ENCODE peak calls at places on chromosomes 7 and 10, in eight cellular contexts. One of them, this sample, is unnamed.

GRCh38 chr7:155998328-155998691 is 186.0 kb upstream of the SHH start:
- DNase-seq in stomach: no peak
- DNase-seq in GM23338: no peak
- DNase-seq in HepG2: no peak
- DNase-seq in esophagus muscularis mucosa: no peak
- DNase-seq in transverse colon: no peak
- DNase-seq in spleen: no peak
- DNase-seq in sigmoid colon: no peak
- DNase-seq in this sample: no peak

GRCh38 chr7:155214328-155214986 is 83.2 kb upstream of the INSIG1 start:
- DNase-seq in transverse colon: no peak
- DNase-seq in HepG2: no peak
- DNase-seq in spleen: peak
- DNase-seq in esophagus muscularis mucosa: no peak
- DNase-seq in sigmoid colon: no peak
- DNase-seq in GM23338: no peak
- DNase-seq in stomach: no peak
- DNase-seq in this sample: no peak

GRCh38 chr10:84098667-84099066 is 40.6 kb upstream of the GHITM start:
- DNase-seq in HepG2: no peak
- DNase-seq in GM23338: no peak
- DNase-seq in stomach: no peak
- DNase-seq in sigmoid colon: no peak
- DNase-seq in spleen: no peak
- DNase-seq in esophagus muscularis mucosa: no peak
- DNase-seq in transverse colon: no peak
- DNase-seq in this sample: no peak

GRCh38 chr7:94183289-94183749 is 179.2 kb upstream of the BET1 start:
- DNase-seq in esophagus muscularis mucosa: no peak
- DNase-seq in stomach: no peak
- DNase-seq in GM23338: peak
- DNase-seq in HepG2: peak
- DNase-seq in transverse colon: no peak
- DNase-seq in spleen: no peak
- DNase-seq in sigmoid colon: no peak
- DNase-seq in this sample: no peak

GRCh38 chr7:108294595-108294994 is 161.6 kb downstream of the NRCAM start:
- DNase-seq in spleen: no peak
- DNase-seq in GM23338: no peak
- DNase-seq in HepG2: no peak
- DNase-seq in esophagus muscularis mucosa: no peak
- DNase-seq in transverse colon: no peak
- DNase-seq in stomach: no peak
- DNase-seq in sigmoid colon: no peak
- DNase-seq in this sample: no peak

GRCh38 chr7:32761451-32762320 is 129.9 kb downstream of the KBTBD2 start:
- DNase-seq in transverse colon: no peak
- DNase-seq in esophagus muscularis mucosa: no peak
- DNase-seq in sigmoid colon: peak
- DNase-seq in spleen: peak
- DNase-seq in stomach: no peak
- DNase-seq in HepG2: no peak
- DNase-seq in GM23338: peak
- DNase-seq in this sample: no peak

GRCh38 chr10:128137877-128138276 is 11.7 kb upstream of the MKI67 start:
- DNase-seq in transverse colon: no peak
- DNase-seq in esophagus muscularis mucosa: no peak
- DNase-seq in stomach: no peak
- DNase-seq in HepG2: no peak
- DNase-seq in GM23338: no peak
- DNase-seq in sigmoid colon: no peak
- DNase-seq in spleen: no peak
- DNase-seq in this sample: no peak

GRCh38 chr7:47653550-47654351 is 71.8 kb upstream of the TNS3 start:
- DNase-seq in spleen: peak
- DNase-seq in HepG2: no peak
- DNase-seq in stomach: no peak
- DNase-seq in esophagus muscularis mucosa: no peak
- DNase-seq in sigmoid colon: no peak
- DNase-seq in GM23338: peak
- DNase-seq in transverse colon: no peak
- DNase-seq in this sample: no peak

GRCh38 chr7:149205690-149206381 is 10.5 kb downstream of the ZNF282 start:
- DNase-seq in HepG2: no peak
- DNase-seq in esophagus muscularis mucosa: no peak
- DNase-seq in transverse colon: peak
- DNase-seq in GM23338: no peak
- DNase-seq in spleen: peak
- DNase-seq in sigmoid colon: no peak
- DNase-seq in stomach: no peak
- DNase-seq in this sample: no peak

DNA sequence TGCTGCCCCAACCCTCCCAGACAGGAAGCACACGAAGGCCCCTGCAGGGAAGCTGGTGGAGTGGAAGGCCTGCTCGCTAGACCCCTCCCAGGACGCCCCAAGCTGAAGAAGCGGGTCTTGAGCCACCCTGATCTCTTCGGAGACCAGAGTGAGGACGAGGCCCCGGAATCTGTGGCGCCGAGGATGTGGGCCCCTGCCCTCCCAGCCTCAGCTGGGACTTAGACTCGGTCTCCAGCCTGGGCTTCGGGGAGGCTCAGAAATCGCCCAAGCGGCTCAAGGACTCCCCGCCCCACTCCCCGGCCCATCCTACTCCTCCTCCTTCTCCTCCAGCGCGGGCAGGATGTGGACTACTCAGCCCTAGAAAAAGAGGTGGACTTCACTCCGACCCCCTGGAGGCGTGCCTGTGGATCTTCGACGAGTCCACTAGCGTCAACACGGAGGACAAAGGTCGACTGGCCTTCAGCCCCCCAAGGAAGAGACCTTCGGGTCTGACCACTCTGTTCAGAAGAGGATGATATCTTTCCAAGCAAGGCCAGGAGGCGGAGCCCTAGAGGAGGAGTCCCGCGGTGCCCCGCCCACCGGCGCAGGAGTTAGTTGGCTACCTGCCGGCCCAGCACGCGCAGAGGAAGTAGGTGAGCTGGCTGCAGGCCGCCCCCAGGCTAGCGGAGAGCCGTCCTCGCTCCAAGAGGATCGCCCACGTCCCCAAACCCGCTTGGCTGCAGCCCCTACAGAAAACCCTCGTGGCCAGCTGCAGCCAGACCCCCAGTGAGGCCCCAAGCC is 21.9 kb upstream of the LANCL2 start:
- DNase-seq in spleen: no peak
- DNase-seq in stomach: no peak
- DNase-seq in HepG2: no peak
- DNase-seq in sigmoid colon: no peak
- DNase-seq in transverse colon: no peak
- DNase-seq in esophagus muscularis mucosa: no peak
- DNase-seq in GM23338: no peak
- DNase-seq in this sample: no peak
- TF ChIP-seq CTCF in spleen: no peak
- TF ChIP-seq CTCF in stomach: no peak
- TF ChIP-seq CTCF in HepG2: no peak
- TF ChIP-seq CTCF in sigmoid colon: no peak
- TF ChIP-seq CTCF in transverse colon: no peak
- TF ChIP-seq CTCF in esophagus muscularis mucosa: no peak
- TF ChIP-seq CTCF in GM23338: no peak
- TF ChIP-seq CTCF in this sample: no peak

DNA sequence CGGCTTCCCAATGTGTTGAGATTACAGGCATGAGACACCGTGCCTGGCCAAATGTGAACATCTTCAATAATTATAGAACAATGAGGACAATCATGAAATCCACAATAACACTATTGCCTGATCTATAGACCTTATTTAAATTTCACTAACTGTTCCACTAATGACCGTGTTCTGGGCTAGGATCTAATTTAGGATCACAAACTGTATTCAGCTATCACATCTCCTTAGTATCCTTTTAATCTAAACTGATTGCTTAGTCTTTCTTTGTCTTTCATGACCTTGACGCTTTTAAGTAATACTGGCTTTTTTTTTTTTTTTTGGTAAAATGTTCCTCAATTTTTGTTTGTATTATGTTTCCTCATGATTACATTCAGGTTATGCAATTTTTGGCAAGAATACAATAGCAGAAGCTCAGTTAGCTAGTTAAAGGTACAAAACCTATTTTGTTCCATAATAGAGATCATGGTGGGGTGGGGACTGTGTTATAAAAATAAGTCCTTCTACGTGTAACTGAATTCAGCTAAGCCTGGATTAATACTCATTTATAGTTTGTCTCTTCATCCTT is 158.4 kb downstream of the AOAH start:
- DNase-seq in GM23338: no peak
- DNase-seq in stomach: no peak
- DNase-seq in esophagus muscularis mucosa: no peak
- DNase-seq in HepG2: no peak
- DNase-seq in transverse colon: no peak
- DNase-seq in sigmoid colon: no peak
- DNase-seq in spleen: no peak
- DNase-seq in this sample: no peak
- H3K27ac ChIP-seq in GM23338: no peak
- H3K27ac ChIP-seq in stomach: no peak
- H3K27ac ChIP-seq in esophagus muscularis mucosa: no peak
- H3K27ac ChIP-seq in HepG2: no peak
- H3K27ac ChIP-seq in transverse colon: no peak
- H3K27ac ChIP-seq in sigmoid colon: no peak
- H3K27ac ChIP-seq in spleen: no peak
- H3K27ac ChIP-seq in this sample: no peak

GRCh38 chr7:150631866-150632864 is at the start of gene GIMAP6:
- DNase-seq in transverse colon: peak
- DNase-seq in GM23338: no peak
- DNase-seq in spleen: peak
- DNase-seq in sigmoid colon: no peak
- DNase-seq in stomach: no peak
- DNase-seq in esophagus muscularis mucosa: no peak
- DNase-seq in HepG2: no peak
- DNase-seq in this sample: no peak
- TF ChIP-seq POLR2AphosphoS5 in transverse colon: no peak
- TF ChIP-seq POLR2AphosphoS5 in GM23338: no peak
- TF ChIP-seq POLR2AphosphoS5 in spleen: no peak
- TF ChIP-seq POLR2AphosphoS5 in sigmoid colon: no peak
- TF ChIP-seq POLR2AphosphoS5 in stomach: peak
- TF ChIP-seq POLR2AphosphoS5 in esophagus muscularis mucosa: no peak
- TF ChIP-seq POLR2AphosphoS5 in HepG2: no peak
- TF ChIP-seq POLR2AphosphoS5 in this sample: no peak

DNA sequence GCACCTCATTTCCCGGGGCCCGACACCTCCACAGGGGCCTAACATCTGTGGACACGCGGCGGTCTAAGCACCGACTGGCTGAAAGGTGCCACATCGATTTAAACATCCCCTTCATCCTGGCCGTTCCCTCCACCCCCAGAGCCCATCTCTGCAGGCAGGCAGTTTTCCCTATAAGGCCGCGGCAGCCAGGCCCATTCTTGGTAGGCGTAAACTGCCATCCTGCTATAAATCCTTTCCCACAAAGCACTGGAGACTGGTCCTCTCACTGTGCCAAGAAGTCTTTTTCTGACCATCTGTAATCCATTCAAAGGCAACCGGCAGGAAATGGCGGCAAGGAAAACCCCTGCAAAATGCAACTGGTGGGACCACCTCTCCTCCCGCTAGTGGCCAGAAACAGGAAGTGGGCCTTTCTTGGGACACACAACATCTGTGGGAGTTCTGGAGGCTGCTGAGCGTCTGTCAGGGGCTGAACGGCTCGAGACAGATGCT is 22.4 kb downstream of the ATXN7L1 start:
- DNase-seq in stomach: no peak
- DNase-seq in spleen: no peak
- DNase-seq in sigmoid colon: peak
- DNase-seq in HepG2: no peak
- DNase-seq in esophagus muscularis mucosa: no peak
- DNase-seq in transverse colon: no peak
- DNase-seq in GM23338: peak
- DNase-seq in this sample: no peak
- TF ChIP-seq CTCF in stomach: no peak
- TF ChIP-seq CTCF in spleen: no peak
- TF ChIP-seq CTCF in sigmoid colon: peak
- TF ChIP-seq CTCF in HepG2: no peak
- TF ChIP-seq CTCF in esophagus muscularis mucosa: peak
- TF ChIP-seq CTCF in transverse colon: no peak
- TF ChIP-seq CTCF in GM23338: peak
- TF ChIP-seq CTCF in this sample: no peak

GRCh38 chr7:20362574-20363253 is 32.0 kb downstream of the ITGB8 start:
- DNase-seq in sigmoid colon: no peak
- DNase-seq in stomach: no peak
- DNase-seq in esophagus muscularis mucosa: no peak
- DNase-seq in HepG2: no peak
- DNase-seq in spleen: no peak
- DNase-seq in GM23338: no peak
- DNase-seq in transverse colon: no peak
- DNase-seq in this sample: no peak

GRCh38 chr7:20364815-20365214 is 34.1 kb downstream of the ITGB8 start:
- DNase-seq in sigmoid colon: no peak
- DNase-seq in esophagus muscularis mucosa: no peak
- DNase-seq in transverse colon: no peak
- DNase-seq in stomach: no peak
- DNase-seq in GM23338: no peak
- DNase-seq in spleen: no peak
- DNase-seq in HepG2: no peak
- DNase-seq in this sample: no peak

DNA sequence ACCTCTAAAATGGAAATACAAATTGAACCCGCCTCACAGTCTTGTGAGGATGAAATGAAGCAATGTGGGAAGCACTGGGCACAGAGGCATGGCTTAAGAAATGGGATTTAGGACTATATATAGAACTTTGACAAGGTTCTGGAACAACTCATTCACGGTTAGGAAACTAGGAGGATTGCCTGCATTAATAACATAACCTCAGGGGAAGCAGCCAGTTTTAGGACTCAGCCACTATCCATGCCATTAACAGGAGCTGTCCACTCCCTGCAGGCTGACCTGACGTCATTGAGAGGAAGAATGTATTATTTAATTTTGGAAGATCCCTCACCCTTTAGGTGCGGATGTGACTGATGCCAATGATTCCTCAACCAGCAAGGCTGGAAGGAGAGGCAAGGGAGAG is 34.8 kb downstream of the ITGB8 start:
- DNase-seq in stomach: no peak
- DNase-seq in HepG2: no peak
- DNase-seq in esophagus muscularis mucosa: no peak
- DNase-seq in spleen: no peak
- DNase-seq in transverse colon: no peak
- DNase-seq in sigmoid colon: no peak
- DNase-seq in GM23338: no peak
- DNase-seq in this sample: no peak
- H3K27ac ChIP-seq in stomach: no peak
- H3K27ac ChIP-seq in HepG2: no peak
- H3K27ac ChIP-seq in esophagus muscularis mucosa: peak
- H3K27ac ChIP-seq in spleen: no peak
- H3K27ac ChIP-seq in transverse colon: no peak
- H3K27ac ChIP-seq in sigmoid colon: no peak
- H3K27ac ChIP-seq in GM23338: no peak
- H3K27ac ChIP-seq in this sample: no peak

This sample was measured in vagina.